ENCODE peak calls at places on chromosomes 5 and 9, in seven cellular contexts. Z is endodermal cell, V is H1, O is A673, S is mammary epithelial cell, G is neural progenitor cell, X is GM23248. W is an unnamed sample.

GRCh38 chr9:26133537-26133936 is 455.3 kb upstream of the TUSC1 start:
- DNase-seq in V (no peak), G (no peak), Z (no peak), X (no peak), S (no peak), O (no peak), W (no peak)

GRCh38 chr9:69535911-69536310 is 136.3 kb downstream of the APBA1 start:
- DNase-seq in Z (no peak), O (no peak), G (no peak), V (no peak), X (peak; percentile 77), S (no peak), W (no peak)

GRCh38 chr9:127793093-127793708 is 7.4 kb downstream of the CDK9 start:
- DNase-seq in X (no peak), O (no peak), V (no peak), S (no peak), Z (no peak), G (no peak), W (no peak)

GRCh38 chr9:130058154-130058553 is 4.4 kb downstream of the GPR107 start:
- DNase-seq in X (peak; percentile 38), V (no peak), S (no peak), G (no peak), O (peak; percentile 44), Z (no peak), W (no peak)

GRCh38 chr5:72293495-72294055 is 26.5 kb downstream of the MRPS27 start:
- DNase-seq in O (no peak), S (no peak), V (no peak), G (no peak), Z (no peak), X (no peak), W (no peak)

GRCh38 chr5:67770431-67771025 is 445.0 kb upstream of the PIK3R1 start:
- DNase-seq in G (no peak), V (no peak), Z (no peak), X (peak; percentile 10), S (peak; percentile 23), O (no peak), W (no peak)

GRCh38 chr5:145829708-145830361 is 5.3 kb downstream of the PRELID2 start:
- DNase-seq in O (no peak), Z (no peak), S (no peak), G (no peak), V (no peak), X (no peak), W (no peak)

GRCh38 chr5:126871441-126871840 is 94.5 kb downstream of the LMNB1 start:
- DNase-seq in Z (no peak), V (no peak), S (peak; percentile 1), O (no peak), G (no peak), X (peak; percentile 40), W (no peak)

GRCh38 chr9:15889555-15889954 is 336.7 kb downstream of the CCDC171 start:
- DNase-seq in G (no peak), S (peak; percentile 4), Z (no peak), X (peak; percentile 66), O (no peak), V (no peak), W (no peak)

GRCh38 chr5:151005975-151006576 is 14.3 kb upstream of the GPX3 start:
- DNase-seq in S (no peak), Z (no peak), G (no peak), V (no peak), X (peak; percentile 33), O (no peak), W (peak; percentile 95)

GRCh38 chr5:68661237-68661636 is 432.6 kb upstream of the SLC30A5 start:
- DNase-seq in G (peak; percentile 42), V (peak; percentile 27), S (peak; percentile 32), X (peak; percentile 57), O (peak; percentile 66), Z (peak; percentile 82), W (no peak)

GRCh38 chr5:58185397-58186195 is 274.3 kb downstream of the PLK2 start:
- DNase-seq in S (peak; percentile 21), V (no peak), X (peak; percentile 49), G (no peak), O (no peak), Z (no peak), W (no peak)

GRCh38 chr5:151471276-151471675 is 23.9 kb downstream of the SLC36A1 start:
- DNase-seq in Z (no peak), V (no peak), G (no peak), O (no peak), S (no peak), X (peak; percentile 55), W (no peak)

GRCh38 chr5:41418220-41419031 is 92.0 kb downstream of the PLCXD3 start:
- DNase-seq in O (no peak), G (peak; percentile 8), Z (peak; percentile 61), S (peak; percentile 70), V (no peak), X (peak; percentile 66), W (no peak)

GRCh38 chr9:95018099-95018927 is 291.8 kb downstream of the AOPEP start:
- DNase-seq in X (peak; percentile 99), Z (no peak), O (no peak), G (peak; percentile 52), S (peak; percentile 99), V (no peak), W (no peak)

GRCh38 chr9:69931340-69931739 is 110.7 kb downstream of the CFAP95 start:
- DNase-seq in V (no peak), O (peak; percentile 43), Z (peak; percentile 63), G (peak; percentile 56), X (peak; percentile 47), S (no peak), W (no peak)

GRCh38 chr5:10801931-10802674 is 41.1 kb upstream of the DAP start:
- DNase-seq in S (no peak), G (peak; percentile 62), Z (peak; percentile 66), O (peak; percentile 2), X (no peak), V (no peak), W (no peak)

GRCh38 chr5:135141303-135142268 is 107.6 kb upstream of the PITX1 start:
- DNase-seq in O (no peak), S (peak; percentile 51), X (peak; percentile 45), G (no peak), Z (no peak), V (no peak), W (no peak)

GRCh38 chr9:69549310-69550202 is 122.6 kb downstream of the APBA1 start:
- DNase-seq in Z (peak; percentile 60), O (peak; percentile 58), X (peak; percentile 69), G (peak; percentile 63), S (no peak), V (no peak), W (no peak)

GRCh38 chr5:104265531-104266130 is 703.0 kb upstream of the NUDT12 start:
- DNase-seq in Z (no peak), S (no peak), G (peak; percentile 29), X (no peak), O (no peak), V (no peak), W (no peak)

GRCh38 chr9:93958121-93958874 is 3.1 kb upstream of the BARX1 start:
- DNase-seq in V (no peak), O (no peak), Z (peak; percentile 79), S (no peak), X (no peak), G (peak; percentile 74), W (no peak)

GRCh38 chr5:149310947-149311675 is 34.2 kb upstream of the GRPEL2 start:
- DNase-seq in Z (peak; percentile 61), O (peak; percentile 27), S (no peak), V (no peak), G (no peak), X (peak; percentile 59), W (no peak)

GRCh38 chr5:94777163-94777885 is 158.9 kb downstream of the SLF1 start:
- DNase-seq in X (peak; percentile 14), Z (no peak), S (no peak), O (no peak), V (no peak), G (no peak), W (no peak)

GRCh38 chr5:56856779-56857178 is 41.4 kb downstream of the MAP3K1 start:
- DNase-seq in O (no peak), V (no peak), S (no peak), G (no peak), Z (no peak), X (no peak), W (no peak)

GRCh38 chr5:34012791-34013190 is 4.9 kb upstream of the AMACR start:
- DNase-seq in V (no peak), S (no peak), Z (no peak), G (no peak), X (peak; percentile 16), O (no peak), W (no peak)

GRCh38 chr5:63553069-63553468 is 409.2 kb downstream of the HTR1A start:
- DNase-seq in Z (no peak), S (peak; percentile 2), X (no peak), O (no peak), V (no peak), G (no peak), W (no peak)

GRCh38 chr5:168332042-168332441 is 40.6 kb downstream of the WWC1 start:
- DNase-seq in S (no peak), O (no peak), Z (no peak), V (no peak), X (no peak), G (no peak), W (no peak)
- H3K27me3 ChIP-seq in S (no peaks in the 10 kb centered on the region), O (no peaks in the 10 kb centered on the region), Z (no peaks in the 10 kb centered on the region), V (no peaks in the 10 kb centered on the region), X (no peaks in the 10 kb centered on the region), G (no peaks in the 10 kb centered on the region), W (no peaks in the 10 kb centered on the region)

GRCh38 chr5:37838152-37838932 is 1.5 kb downstream of the GDNF start:
- DNase-seq in V (no peak), Z (peak; percentile 86), G (peak; percentile 82), S (peak; percentile 12), X (peak; percentile 82), O (peak; percentile 75), W (no peak)
- H3K27me3 ChIP-seq in V (peaks cover 56% of the 10 kb centered on the region), Z (peaks cover 79% of the 10 kb centered on the region), G (peaks cover 100% of the 10 kb centered on the region), S (no peaks in the 10 kb centered on the region), X (no peaks in the 10 kb centered on the region), O (no peaks in the 10 kb centered on the region), W (peaks cover 92% of the 10 kb centered on the region)

GRCh38 chr9:133205996-133206931 is 2.8 kb downstream of the OBP2B start:
- DNase-seq in G (no peak), V (no peak), Z (no peak), S (no peak), O (no peak), X (no peak), W (no peak)
- H3K27me3 ChIP-seq in G (peaks cover 74% of the 10 kb centered on the region), V (peaks cover 10% of the 10 kb centered on the region), Z (peaks cover 14% of the 10 kb centered on the region), S (no peaks in the 10 kb centered on the region), O (peaks cover 32% of the 10 kb centered on the region), X (peaks cover 23% of the 10 kb centered on the region), W (peaks cover 26% of the 10 kb centered on the region)

GRCh38 chr5:83474170-83474796 is 2.7 kb downstream of the VCAN start:
- DNase-seq in S (peak; percentile 94), V (peak; percentile 94), Z (peak; percentile 98), O (peak; percentile 80), X (peak; percentile 94), G (peak; percentile 94), W (peak; percentile 89)

GRCh38 chr5:83474986-83475385 is 3.4 kb downstream of the VCAN start:
- DNase-seq in G (peak; percentile 40), V (no peak), O (peak; percentile 7), S (no peak), Z (peak; percentile 70), X (no peak), W (no peak)

GRCh38 chr5:83472213-83472507 is 616 bp downstream of the VCAN start:
- DNase-seq in X (no peak), S (no peak), G (no peak), V (no peak), Z (no peak), O (no peak), W (no peak)

GRCh38 chr5:83472508-83473343 is 1.2 kb downstream of the VCAN start:
- DNase-seq in S (peak; percentile 27), X (peak; percentile 91), O (no peak), Z (peak; percentile 87), G (peak; percentile 70), V (no peak), W (peak; percentile 84)

GRCh38 chr5:83473344-83474169 is 2.0 kb downstream of the VCAN start:
- DNase-seq in Z (peak; percentile 99), V (peak; percentile 100), S (peak; percentile 97), O (peak; percentile 93), X (peak; percentile 97), G (peak; percentile 97), W (peak; percentile 94)
- H3K27me3 ChIP-seq in Z (no peaks in the 10 kb centered on the region), V (no peaks in the 10 kb centered on the region), S (peaks cover under 1% of the 10 kb centered on the region), O (peaks cover 48% of the 10 kb centered on the region), X (no peaks in the 10 kb centered on the region), G (no peaks in the 10 kb centered on the region), W (peaks cover 40% of the 10 kb centered on the region)

W was measured in suprapubic skin.